ENCODE peak calls at places on chromosome 5, in seven cellular contexts. One of them, this sample, is unnamed.

GRCh38 chr5:111313017-111313724 is 89.0 kb downstream of the CAMK4 start:
- DNase-seq in non-pigmented ciliary epithelial cell: no peak
- DNase-seq in NCI-H2081: no peak
- DNase-seq in left lobe of liver: no peak
- DNase-seq in H4: no peak
- DNase-seq in EL: no peak
- DNase-seq in IMR-90: peak
- DNase-seq in this sample: no peak

GRCh38 chr5:116751684-116752083 is 177.1 kb upstream of the SEMA6A start:
- DNase-seq in IMR-90: no peak
- DNase-seq in EL: no peak
- DNase-seq in left lobe of liver: no peak
- DNase-seq in non-pigmented ciliary epithelial cell: no peak
- DNase-seq in NCI-H2081: no peak
- DNase-seq in H4: no peak
- DNase-seq in this sample: no peak

GRCh38 chr5:10518352-10518751 is 45.5 kb upstream of the ANKRD33B start:
- DNase-seq in non-pigmented ciliary epithelial cell: no peak
- DNase-seq in H4: peak
- DNase-seq in EL: no peak
- DNase-seq in IMR-90: peak
- DNase-seq in left lobe of liver: no peak
- DNase-seq in NCI-H2081: no peak
- DNase-seq in this sample: peak

GRCh38 chr5:73158313-73158712 is 14.7 kb upstream of the TMEM174 start:
- DNase-seq in EL: no peak
- DNase-seq in non-pigmented ciliary epithelial cell: no peak
- DNase-seq in NCI-H2081: no peak
- DNase-seq in left lobe of liver: no peak
- DNase-seq in H4: no peak
- DNase-seq in IMR-90: no peak
- DNase-seq in this sample: no peak

GRCh38 chr5:126471875-126472537 is 48.8 kb downstream of the GRAMD2B start:
- DNase-seq in H4: no peak
- DNase-seq in NCI-H2081: no peak
- DNase-seq in left lobe of liver: no peak
- DNase-seq in EL: peak
- DNase-seq in non-pigmented ciliary epithelial cell: peak
- DNase-seq in IMR-90: peak
- DNase-seq in this sample: peak

GRCh38 chr5:104088876-104089778 is 526.5 kb upstream of the NUDT12 start:
- DNase-seq in IMR-90: no peak
- DNase-seq in H4: peak
- DNase-seq in left lobe of liver: no peak
- DNase-seq in EL: peak
- DNase-seq in non-pigmented ciliary epithelial cell: no peak
- DNase-seq in NCI-H2081: no peak
- DNase-seq in this sample: no peak

GRCh38 chr5:141681695-141682641 is at the start of gene ARAP3:
- DNase-seq in H4: peak
- DNase-seq in non-pigmented ciliary epithelial cell: peak
- DNase-seq in EL: peak
- DNase-seq in NCI-H2081: no peak
- DNase-seq in left lobe of liver: peak
- DNase-seq in IMR-90: peak
- DNase-seq in this sample: peak

GRCh38 chr5:547086-547924 is 23.1 kb upstream of the SLC9A3 start:
- DNase-seq in IMR-90: no peak
- DNase-seq in left lobe of liver: no peak
- DNase-seq in non-pigmented ciliary epithelial cell: no peak
- DNase-seq in NCI-H2081: no peak
- DNase-seq in EL: no peak
- DNase-seq in H4: no peak
- DNase-seq in this sample: no peak

GRCh38 chr5:155080721-155081120 is 67.2 kb downstream of the KIF4B start:
- DNase-seq in IMR-90: no peak
- DNase-seq in left lobe of liver: no peak
- DNase-seq in NCI-H2081: no peak
- DNase-seq in non-pigmented ciliary epithelial cell: no peak
- DNase-seq in H4: no peak
- DNase-seq in EL: no peak
- DNase-seq in this sample: no peak

GRCh38 chr5:35186749-35187148 is 43.5 kb downstream of the PRLR start:
- DNase-seq in NCI-H2081: no peak
- DNase-seq in IMR-90: no peak
- DNase-seq in EL: no peak
- DNase-seq in left lobe of liver: no peak
- DNase-seq in non-pigmented ciliary epithelial cell: no peak
- DNase-seq in H4: no peak
- DNase-seq in this sample: no peak

GRCh38 chr5:154475613-154476342 is 2.2 kb downstream of the HAND1 start:
- DNase-seq in NCI-H2081: no peak
- DNase-seq in IMR-90: no peak
- DNase-seq in left lobe of liver: no peak
- DNase-seq in non-pigmented ciliary epithelial cell: no peak
- DNase-seq in H4: no peak
- DNase-seq in EL: no peak
- DNase-seq in this sample: no peak

GRCh38 chr5:124022966-124023365 is 511.0 kb downstream of the CSNK1G3 start:
- DNase-seq in H4: no peak
- DNase-seq in NCI-H2081: no peak
- DNase-seq in EL: no peak
- DNase-seq in IMR-90: no peak
- DNase-seq in left lobe of liver: no peak
- DNase-seq in non-pigmented ciliary epithelial cell: no peak
- DNase-seq in this sample: no peak